ENCODE peak calls at places on chromosomes 1 and 21, in six cellular contexts. O, E, D, F, A and N are unnamed samples.

GRCh38 chr1:94799201-94799600 is 21.0 kb upstream of the SLC44A3 start:
- DNase-seq in F (no peak), E (no peak), A (no peak), D (no peak), O (no peak), N (no peak)

GRCh38 chr1:246181244-246181643 is 325.8 kb downstream of the SMYD3 start:
- DNase-seq in D (no peak), E (no peak), F (no peak), O (no peak), A (no peak), N (no peak)

GRCh38 chr1:24966724-24967346 is 36.8 kb upstream of the RUNX3 start:
- DNase-seq in F (peak), E (peak), D (no peak), A (no peak), O (peak), N (no peak)

GRCh38 chr1:31704261-31705079 is 653 bp upstream of the COL16A1 start:
- DNase-seq in E (no peak), D (no peak), A (no peak), O (no peak), F (no peak), N (peak)

GRCh38 chr1:145719230-145720079 is at the start of gene CD160:
- DNase-seq in A (no peak), D (no peak), O (no peak), E (peak), F (no peak), N (no peak)

GRCh38 chr1:234584926-234585325 is 25.1 kb downstream of the IRF2BP2 start:
- DNase-seq in A (peak), D (no peak), O (no peak), E (no peak), F (no peak), N (peak)

GRCh38 chr1:228862542-228863505 is 127.5 kb downstream of the RHOU start:
- DNase-seq in D (no peak), E (no peak), F (no peak), O (no peak), A (no peak), N (no peak)

GRCh38 chr1:32989160-32989894 is 24.7 kb upstream of the RNF19B start:
- DNase-seq in A (no peak), O (peak), F (peak), E (peak), D (no peak), N (no peak)

GRCh38 chr1:145751491-145752021 is 32.3 kb downstream of the CD160 start:
- DNase-seq in O (no peak), F (no peak), D (peak), A (no peak), E (no peak), N (no peak)

GRCh38 chr1:228465571-228466146 is 21.5 kb upstream of the RNF187 start:
- DNase-seq in D (no peak), A (no peak), F (no peak), E (peak), O (no peak), N (no peak)

GRCh38 chr1:117883620-117884019 is 45.8 kb downstream of the GDAP2 start:
- DNase-seq in E (no peak), O (no peak), A (no peak), D (no peak), F (no peak), N (no peak)

GRCh38 chr1:55374801-55375616 is 159.8 kb upstream of the USP24 start:
- DNase-seq in D (peak), E (no peak), A (no peak), F (no peak), O (no peak), N (no peak)

GRCh38 chr21:46055863-46056281 is 42.0 kb upstream of the COL6A2 start:
- DNase-seq in O (peak), F (no peak), A (no peak), D (no peak), E (peak), N (no peak)

GRCh38 chr21:20249401-20249800 is 748.8 kb upstream of the NCAM2 start:
- DNase-seq in E (no peak), O (no peak), F (no peak), A (no peak), D (no peak), N (no peak)

GRCh38 chr1:206110820-206111219 is 6.4 kb downstream of the AVPR1B start:
- DNase-seq in A (no peak), O (no peak), E (no peak), D (no peak), F (no peak), N (no peak)

GRCh38 chr1:185069202-185069601 is 23.8 kb downstream of the RNF2 start:
- DNase-seq in A (no peak), D (no peak), O (no peak), F (no peak), E (no peak), N (no peak)

GRCh38 chr21:23936991-23937390 is 1670.3 kb downstream of the MRPL39 start:
- DNase-seq in F (no peak), O (no peak), E (no peak), D (no peak), A (no peak), N (no peak)

GRCh38 chr1:247297263-247298123 is 34.2 kb downstream of the ZNF496 start:
- DNase-seq in D (no peak), O (no peak), E (no peak), A (no peak), F (no peak), N (no peak)

GRCh38 chr1:118717893-118718292 is 270.2 kb downstream of the TBX15 start:
- DNase-seq in A (no peak), O (no peak), F (no peak), E (no peak), D (no peak), N (no peak)

GRCh38 chr1:166952002-166952746 is 23.2 kb downstream of the ILDR2 start:
- DNase-seq in D (no peak), A (no peak), F (peak), E (no peak), O (no peak), N (no peak)

GRCh38 chr1:229192031-229192430 is 78.9 kb upstream of the RAB4A start:
- DNase-seq in O (no peak), E (no peak), A (no peak), F (peak), D (no peak), N (no peak)

GRCh38 chr1:183841550-183841949 is 36.6 kb downstream of the RGL1 start:
- DNase-seq in F (no peak), O (no peak), E (no peak), A (no peak), D (no peak), N (no peak)

GRCh38 chr21:44511219-44511937 is 28.6 kb downstream of the KRTAP10-1 start:
- DNase-seq in D (no peak), E (no peak), O (peak), A (no peak), F (no peak), N (no peak)

GRCh38 chr1:12745126-12745991 is 641 bp upstream of the CFAP107 start:
- DNase-seq in D (no peak), A (no peak), E (no peak), F (no peak), O (no peak), N (peak)